ENCODE peak calls at places on chromosomes 16 and 17, in six cellular contexts. D is GM23338, C is endothelial cell of umbilical vein, T is HFFc6, U is fibroblast of pulmonary artery, Q is fibroblast of the aortic adventitia. P is an unnamed sample.

GRCh38 chr17:11182430-11182829 is 58.6 kb upstream of the SHISA6 start:
- DNase-seq in D (no peak), T (no peak), U (no peak), C (no peak), Q (no peak), P (no peak)

GRCh38 chr17:74430706-74431567 is 951 bp upstream of the GPRC5C start:
- DNase-seq in D (peak), T (no peak), U (peak), C (no peak), Q (peak), P (no peak)

GRCh38 chr17:39054111-39054645 is 87.0 kb upstream of the FBXO47 start:
- DNase-seq in T (no peak), C (no peak), Q (peak), U (peak), D (no peak), P (no peak)

GRCh38 chr16:22008215-22009142 is 568 bp downstream of the MOSMO start:
- DNase-seq in D (peak), Q (no peak), U (no peak), C (no peak), T (no peak), P (no peak)

GRCh38 chr17:231191-231965 is 49.9 kb upstream of the DOC2B start:
- DNase-seq in U (no peak), D (no peak), Q (no peak), C (no peak), T (no peak), P (no peak)

GRCh38 chr16:83400234-83400633 is 407.5 kb upstream of the HSBP1 start:
- DNase-seq in U (peak), C (no peak), D (peak), Q (no peak), T (no peak), P (no peak)

GRCh38 chr17:55303701-55304145 is 39.0 kb downstream of the HLF start:
- DNase-seq in U (peak), T (peak), C (no peak), Q (peak), D (no peak), P (no peak)

GRCh38 chr17:69716571-69716970 is 302.1 kb downstream of the MAP2K6 start:
- DNase-seq in C (no peak), Q (peak), U (no peak), T (peak), D (no peak), P (no peak)

GRCh38 chr16:84450176-84450865 is 54.1 kb downstream of the MEAK7 start:
- DNase-seq in C (no peak), Q (no peak), D (no peak), U (no peak), T (no peak), P (no peak)

GRCh38 chr17:73744411-73744810 is 100.2 kb upstream of the SDK2 start:
- DNase-seq in D (no peak), U (no peak), Q (no peak), C (no peak), T (no peak), P (no peak)

GRCh38 chr17:15444805-15445204 is 22.6 kb downstream of the CDRT4 start:
- DNase-seq in Q (no peak), C (peak), T (peak), D (no peak), U (no peak), P (no peak)

GRCh38 chr17:33521784-33522183 is 228.7 kb upstream of the ASIC2 start:
- DNase-seq in U (no peak), D (peak), C (no peak), T (no peak), Q (no peak), P (no peak)

GRCh38 chr16:68539704-68540370 is 746 bp downstream of the ZFP90 start:
- DNase-seq in U (no peak), T (no peak), Q (peak), C (peak), D (peak), P (no peak)

GRCh38 chr17:61399131-61400057 is at the start of gene TBX2:
- DNase-seq in T (peak), C (no peak), D (peak), Q (peak), U (peak), P (peak)

GRCh38 chr17:50803676-50804075 is 31.7 kb upstream of the WFIKKN2 start:
- DNase-seq in U (no peak), Q (no peak), T (no peak), D (no peak), C (no peak), P (no peak)

GRCh38 chr17:50805486-50805885 is 29.9 kb upstream of the WFIKKN2 start:
- DNase-seq in Q (no peak), T (no peak), C (no peak), D (no peak), U (no peak), P (no peak)

GRCh38 chr17:50806141-50806643 is 29.2 kb upstream of the WFIKKN2 start:
- DNase-seq in Q (peak), T (no peak), C (no peak), U (peak), D (peak), P (no peak)

GRCh38 chr17:50800196-50800700 is 32.9 kb upstream of the ANKRD40CL start:
- DNase-seq in T (no peak), U (no peak), Q (no peak), C (no peak), D (no peak), P (no peak)

DNA sequence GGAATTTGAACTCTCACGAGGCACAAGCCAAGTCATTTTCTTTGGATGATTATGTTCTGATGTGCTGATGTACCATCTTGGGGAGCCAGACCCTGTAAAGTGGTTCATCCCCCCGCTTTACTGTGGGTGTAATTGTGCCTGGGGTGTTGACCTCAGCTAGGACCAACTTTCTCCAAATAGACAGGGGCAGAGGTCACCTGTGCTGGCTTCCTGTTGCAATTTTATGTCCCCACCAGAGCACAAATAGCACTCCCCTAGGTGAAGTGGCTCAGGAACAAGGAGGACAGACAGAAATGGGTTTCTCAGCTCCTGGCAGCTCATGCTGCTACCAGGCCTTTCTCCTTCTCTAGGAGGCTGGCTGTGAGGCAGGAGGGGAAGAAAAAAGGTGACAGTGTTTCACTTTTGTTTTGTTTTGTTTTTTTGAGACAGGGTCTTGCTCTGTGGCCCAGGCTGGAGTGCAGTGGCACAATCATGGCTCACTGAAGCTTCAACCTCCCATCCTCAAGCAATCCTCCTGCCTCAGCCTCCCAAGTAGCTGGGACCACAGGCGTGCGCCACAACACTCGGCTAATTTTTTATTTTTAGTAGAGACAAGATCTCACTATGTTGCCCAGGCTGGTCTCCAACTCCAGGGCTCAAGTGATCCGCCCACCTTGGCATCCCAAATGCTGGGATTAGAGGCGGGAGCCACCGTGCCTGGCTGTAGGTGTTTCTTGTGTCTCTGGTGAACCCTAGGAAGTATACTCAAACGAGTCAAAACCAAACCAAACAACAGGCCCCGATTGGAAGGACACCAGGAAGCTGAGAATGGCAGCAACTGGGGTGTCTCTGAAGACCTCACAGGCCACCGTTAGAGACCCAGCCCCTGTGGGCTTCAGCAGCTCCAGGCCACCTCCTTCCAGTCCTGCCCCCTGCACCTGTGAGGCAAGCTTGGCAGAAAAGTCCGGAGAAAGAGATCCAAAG is 32.5 kb upstream of the WFIKKN2 start:
- DNase-seq in T (no peak), Q (no peak), D (no peak), U (no peak), C (no peak), P (no peak)
- TF ChIP-seq CTCF in T (no peak), Q (no peak), D (no peak), U (no peak), C (no peak), P (no peak)

GRCh38 chr17:40284085-40284713 is 3.5 kb upstream of the CDC6 start:
- DNase-seq in Q (peak), T (peak), D (no peak), U (peak), C (peak), P (no peak)
- TF ChIP-seq CTCF in Q (peak), T (peak), D (no peak), U (peak), C (peak), P (peak)

DNA sequence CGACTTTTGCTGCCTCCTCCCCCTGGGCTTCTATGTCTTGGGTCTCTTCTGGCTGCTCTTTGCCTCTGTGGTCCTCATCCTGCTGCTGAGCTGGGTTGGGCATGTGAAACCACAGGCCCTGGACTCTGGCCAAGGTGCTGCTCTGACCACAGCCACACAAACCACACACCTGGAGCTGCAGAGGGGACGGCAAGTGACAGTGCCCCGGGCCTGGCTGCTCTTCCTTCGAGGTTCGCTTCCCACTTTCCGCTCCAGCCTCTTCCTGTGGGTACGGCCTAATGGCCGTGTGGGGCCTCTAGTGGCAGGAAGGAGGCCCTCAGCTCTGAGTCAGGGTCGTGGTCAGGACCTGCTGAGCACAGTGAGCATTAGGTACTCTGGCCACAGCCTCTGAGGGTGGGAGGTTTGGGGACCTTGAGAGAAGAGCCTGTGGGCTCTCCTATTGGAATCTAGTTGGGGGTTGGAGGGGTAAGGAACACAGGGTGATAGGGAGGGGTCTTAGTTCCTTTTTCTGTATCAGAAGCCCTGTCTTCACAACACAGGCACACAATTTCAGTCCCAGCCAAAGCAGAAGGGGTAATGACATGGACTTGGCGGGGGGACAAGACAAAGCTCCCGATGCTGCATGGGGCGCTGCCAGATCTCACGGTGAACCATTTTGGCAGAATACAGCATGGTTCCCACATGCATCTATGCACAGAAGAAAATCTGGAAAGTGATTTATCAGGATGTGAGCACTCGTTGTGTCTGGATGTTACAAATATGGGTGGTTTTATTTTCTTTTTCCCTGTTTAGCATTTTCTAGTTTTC is 2.3 kb downstream of the GP1BA start:
- DNase-seq in D (peak), Q (peak), T (no peak), C (peak), U (peak), P (no peak)
- TF ChIP-seq CTCF in D (peak), Q (peak), T (peak), C (peak), U (peak), P (peak)

GRCh38 chr16:87190288-87191240 is 126.6 kb downstream of the C16orf95 start:
- DNase-seq in C (no peak), T (no peak), U (no peak), Q (peak), D (peak), P (no peak)
- TF ChIP-seq CTCF in C (no peak), T (peak), U (peak), Q (peak), D (peak), P (peak)

DNA sequence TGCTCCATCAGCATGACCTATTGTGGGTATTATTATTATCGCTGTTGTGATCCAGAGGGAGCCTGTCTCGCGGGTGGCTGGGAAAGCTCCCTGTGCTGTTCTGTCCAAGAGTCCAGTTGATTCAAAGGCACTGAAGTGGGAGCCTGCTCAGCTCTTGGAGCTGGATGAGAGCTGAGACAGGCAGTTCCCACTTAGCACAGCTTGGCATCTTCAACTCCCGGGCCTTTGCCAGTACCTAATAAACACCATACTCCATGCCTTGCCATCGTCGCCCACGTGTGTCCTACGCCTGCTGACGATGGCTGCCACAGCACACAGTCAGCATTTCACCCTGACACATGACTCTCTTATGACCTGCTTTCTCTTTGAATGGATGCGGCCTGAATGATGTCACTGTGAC is 32.6 kb downstream of the RTN4RL1 start:
- DNase-seq in Q (no peak), U (no peak), D (no peak), C (no peak), T (no peak), P (no peak)
- TF ChIP-seq CTCF in Q (no peak), U (no peak), D (no peak), C (no peak), T (no peak), P (no peak)

DNA sequence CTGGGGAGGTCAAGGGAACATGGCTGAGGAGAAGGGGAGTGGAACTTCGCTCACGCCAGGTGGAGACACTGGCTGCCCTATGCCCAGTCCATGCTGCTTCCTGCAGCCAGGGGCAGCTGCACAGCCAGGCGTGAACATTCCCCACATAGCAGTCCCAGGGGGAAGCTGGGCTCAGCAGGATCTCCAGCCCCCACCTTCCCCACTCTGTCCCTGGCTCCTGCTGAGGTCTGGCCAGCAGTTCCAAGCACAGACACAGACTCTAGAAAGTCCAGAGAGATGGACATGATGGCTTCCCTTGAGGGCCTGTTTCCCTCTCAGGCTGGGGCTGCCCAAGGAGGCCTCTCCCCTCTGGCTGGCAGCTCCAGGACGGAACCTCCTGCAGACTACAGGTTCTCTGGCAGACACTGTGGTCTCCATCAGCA is 9.3 kb downstream of the JUP start:
- DNase-seq in Q (no peak), U (no peak), T (no peak), C (no peak), D (peak), P (no peak)
- TF ChIP-seq CTCF in Q (peak), U (peak), T (peak), C (peak), D (no peak), P (peak)

GRCh38 chr16:88035292-88035691 is 84.1 kb downstream of the BANP start:
- DNase-seq in C (no peak), U (no peak), Q (no peak), T (no peak), D (no peak), P (no peak)
- TF ChIP-seq CTCF in C (no peak), U (no peak), Q (no peak), T (no peak), D (peak), P (peak)

P was measured in AG04450.